ENCODE peak calls at places on chromosomes 6 and 20, in four cellular contexts. T is ascending aorta; I is tibial nerve; K is CD4-positive, alpha-beta memory T cell. S is an unnamed sample. For H3K4me1, the result is how much of the 10 kb centered on the place peaks cover.

GRCh38 chr20:11267131-11267761 is 593.4 kb upstream of the JAG1 start:
- DNase-seq in K (no peak), I (peak), T (no peak), S (no peak)

GRCh38 chr20:61815678-61816077 is 250.0 kb downstream of the TAF4 start:
- DNase-seq in T (no peak), K (no peak), I (no peak), S (no peak)

GRCh38 chr6:81480139-81480538 is 272.3 kb downstream of the TENT5A start:
- DNase-seq in T (no peak), I (no peak), K (no peak), S (no peak)

GRCh38 chr20:49415005-49415663 is 67.3 kb downstream of the KCNB1 start:
- DNase-seq in I (no peak), T (no peak), K (no peak), S (no peak)

GRCh38 chr20:50868509-50869495 is 62.4 kb downstream of the ADNP start:
- DNase-seq in I (no peak), K (no peak), T (no peak), S (no peak)

GRCh38 chr6:91298543-91299145 is 711.8 kb upstream of the MAP3K7 start:
- DNase-seq in I (no peak), T (no peak), K (no peak), S (no peak)

GRCh38 chr6:40537446-40537845 is 49.7 kb downstream of the LRFN2 start:
- DNase-seq in T (no peak), I (no peak), K (no peak), S (no peak)

GRCh38 chr6:52590634-52590985 is 13.8 kb upstream of the TRAM2 start:
- DNase-seq in T (no peak), K (no peak), I (no peak), S (no peak)

GRCh38 chr6:167763056-167763944 is 63.4 kb upstream of the AFDN start:
- DNase-seq in K (no peak), T (no peak), I (no peak), S (no peak)

GRCh38 chr20:4136078-4136966 is 121.0 kb upstream of the RNF24 start:
- DNase-seq in K (no peak), T (no peak), I (no peak), S (no peak)

GRCh38 chr6:98842489-98843180 is 8.3 kb downstream of the POU3F2 start:
- DNase-seq in I (no peak), T (no peak), K (no peak), S (no peak)

GRCh38 chr6:3208096-3208774 is 19.2 kb downstream of the TUBB2B start:
- DNase-seq in T (peak), I (peak), K (no peak), S (no peak)

GRCh38 chr6:14141531-14141930 is 24.0 kb downstream of the CD83 start:
- DNase-seq in I (no peak), K (no peak), T (no peak), S (no peak)

GRCh38 chr6:99334526-99335127 is 14.8 kb downstream of the FAXC start:
- DNase-seq in K (no peak), T (no peak), I (no peak), S (peak)

GRCh38 chr20:61253264-61253639 is 1.2 kb downstream of the CDH4 start:
- DNase-seq in T (no peak), I (no peak), K (no peak), S (no peak)

GRCh38 chr6:158445426-158446085 is 114.3 kb upstream of the TMEM181 start:
- DNase-seq in I (no peak), K (no peak), T (no peak), S (no peak)

GRCh38 chr6:25395731-25396130 is 116.6 kb downstream of the CARMIL1 start:
- DNase-seq in I (no peak), K (no peak), T (no peak), S (no peak)

GRCh38 chr20:17864791-17865190 is 103.8 kb downstream of the SNX5 start:
- DNase-seq in K (no peak), I (no peak), T (no peak), S (no peak)

GRCh38 chr6:100343678-100344077 is 121.0 kb downstream of the SIM1 start:
- DNase-seq in T (no peak), I (no peak), K (no peak), S (no peak)

GRCh38 chr20:23257848-23258746 is 92.5 kb upstream of the NXT1 start:
- DNase-seq in K (no peak), I (no peak), T (no peak), S (no peak)

GRCh38 chr6:75275067-75275466 is 9.5 kb downstream of the TMEM30A start:
- DNase-seq in K (no peak), I (no peak), T (no peak), S (no peak)

GRCh38 chr6:3206339-3207015 is 21.0 kb downstream of the TUBB2B start:
- DNase-seq in K (no peak), I (no peak), T (no peak), S (no peak)

GRCh38 chr6:37632989-37633550 is 64.6 kb downstream of the MDGA1 start:
- DNase-seq in I (no peak), T (no peak), K (no peak), S (no peak)

GRCh38 chr6:43733471-43734293 is 36.3 kb upstream of the VEGFA start:
- DNase-seq in I (no peak), K (no peak), T (no peak), S (peak)

GRCh38 chr6:84093405-84094049 is 60.0 kb downstream of the MRAP2 start:
- DNase-seq in K (no peak), I (no peak), T (no peak), S (peak)

GRCh38 chr6:101668496-101668895 is 275.0 kb downstream of the GRIK2 start:
- DNase-seq in T (no peak), K (no peak), I (no peak), S (no peak)

GRCh38 chr6:51513891-51514290 is 573.5 kb downstream of the PKHD1 start:
- DNase-seq in T (no peak), I (no peak), K (no peak), S (no peak)

GRCh38 chr20:63548992-63549391 is 1.4 kb upstream of the SRMS start:
- DNase-seq in T (no peak), I (no peak), K (no peak), S (no peak)

GRCh38 chr20:63547484-63548480 is at the start of gene SRMS:
- DNase-seq in T (no peak), I (no peak), K (no peak), S (no peak)

GRCh38 chr20:63551068-63551467 is 2.9 kb upstream of the FNDC11 start:
- DNase-seq in T (no peak), K (no peak), I (no peak), S (no peak)

GRCh38 chr20:63548542-63548941 is 993 bp upstream of the SRMS start:
- DNase-seq in K (no peak), T (no peak), I (no peak), S (no peak)

GRCh38 chr20:63549679-63550282 is 2.2 kb upstream of the SRMS start:
- DNase-seq in K (no peak), T (no peak), I (no peak), S (no peak)
- H3K4me1 ChIP-seq in K (under half), T (under half), I (under half), S (half or more)

GRCh38 chr6:15440040-15440439 is 194.2 kb downstream of the JARID2 start:
- DNase-seq in K (no peak), I (no peak), T (no peak), S (no peak)
- H3K4me1 ChIP-seq in K (half or more), I (under half), T (under half), S (under half)

GRCh38 chr6:17039266-17039665 is 62.6 kb upstream of the STMND1 start:
- DNase-seq in K (no peak), T (no peak), I (no peak), S (no peak)
- H3K4me1 ChIP-seq in K (under half), T (under half), I (under half), S (under half)

GRCh38 chr6:6004147-6004995 is 2.4 kb downstream of the NRN1 start:
- DNase-seq in T (no peak), I (no peak), K (no peak), S (no peak)
- H3K4me1 ChIP-seq in T (under half), I (under half), K (half or more), S (under half)

DNA sequence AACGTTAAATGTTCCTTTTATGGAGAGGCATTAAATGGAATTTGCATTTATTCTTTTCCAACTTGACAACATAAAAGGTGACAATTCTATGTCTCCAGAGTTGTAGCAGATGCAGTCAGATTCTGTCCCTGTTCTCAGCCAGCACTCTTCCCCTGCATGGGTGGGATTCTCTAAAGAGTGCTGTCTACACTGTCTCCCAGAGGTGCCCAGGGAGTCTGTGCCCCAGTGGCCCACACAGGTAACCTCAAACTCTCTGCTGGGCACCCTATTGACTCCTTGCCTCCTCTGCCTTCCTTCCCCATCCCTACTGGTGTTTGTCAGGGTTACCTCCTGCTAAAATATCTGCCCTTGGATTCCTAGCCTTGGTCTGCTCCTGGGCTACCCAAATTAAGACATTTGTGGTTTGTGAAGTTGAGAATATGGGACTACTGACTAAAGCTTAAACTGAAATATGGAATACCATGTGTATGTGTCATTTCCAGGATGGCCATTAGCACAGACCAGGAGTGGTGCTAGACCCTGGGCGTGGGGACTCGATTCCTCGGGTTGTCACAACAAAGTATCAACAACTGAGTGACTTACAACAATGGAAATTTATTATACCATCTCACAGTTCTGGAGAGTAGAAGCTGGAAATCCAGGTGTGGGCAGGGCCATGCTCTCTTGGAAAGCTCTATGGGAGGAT is 284.8 kb downstream of the CDH26 start:
- DNase-seq in I (no peak), T (no peak), K (no peak), S (no peak)
- H3K4me1 ChIP-seq in I (under half), T (under half), K (under half), S (under half)

GRCh38 chr6:166334878-166335277 is 7.5 kb downstream of the SFT2D1 start:
- DNase-seq in K (no peak), I (no peak), T (no peak), S (no peak)

GRCh38 chr6:166333172-166333995 is 9.0 kb downstream of the SFT2D1 start:
- DNase-seq in T (no peak), I (no peak), K (peak), S (peak)

GRCh38 chr6:166335378-166336366 is 6.7 kb downstream of the SFT2D1 start:
- DNase-seq in I (no peak), T (no peak), K (no peak), S (no peak)

GRCh38 chr6:166338854-166339253 is 3.5 kb downstream of the SFT2D1 start:
- DNase-seq in T (no peak), I (no peak), K (no peak), S (no peak)

GRCh38 chr6:166336847-166337246 is 5.5 kb downstream of the SFT2D1 start:
- DNase-seq in T (no peak), I (no peak), K (no peak), S (no peak)
- H3K4me1 ChIP-seq in T (under half), I (under half), K (half or more), S (under half)

S was measured in OCI-LY7.